ENCODE peak calls at places on chromosomes 16 and 17, in five cellular contexts. D is HepG2, U is A549, V is endothelial cell of umbilical vein, P is K562. O is an unnamed sample.

GRCh38 chr17:47872019-47872650 is 21.2 kb upstream of the SP6 start:
- DNase-seq in D (no peak), U (no peak), V (no peak), P (no peak), O (no peak)

GRCh38 chr16:89549007-89549700 is 11.3 kb upstream of the RPL13 start:
- DNase-seq in D (no peak), U (no peak), V (no peak), P (no peak), O (no peak)

GRCh38 chr16:85715169-85716015 is 26.6 kb upstream of the GINS2 start:
- DNase-seq in D (no peak), U (no peak), V (peak), P (no peak), O (no peak)

GRCh38 chr16:20868890-20869289 is 31.3 kb downstream of the DCUN1D3 start:
- DNase-seq in D (peak), U (peak), V (peak), P (no peak), O (no peak)

GRCh38 chr17:48611681-48612455 is 1.1 kb upstream of the HOXB7 start:
- DNase-seq in D (no peak), U (peak), V (peak), P (no peak), O (no peak)

GRCh38 chr16:67514382-67514828 is 14.2 kb upstream of the RIPOR1 start:
- DNase-seq in D (peak), U (peak), V (peak), P (peak), O (peak)

GRCh38 chr17:50831430-50832064 is 3.8 kb upstream of the WFIKKN2 start:
- DNase-seq in D (no peak), U (no peak), V (no peak), P (peak), O (no peak)

GRCh38 chr17:72531729-72532128 is 410.9 kb downstream of the SOX9 start:
- DNase-seq in D (no peak), U (no peak), V (no peak), P (no peak), O (no peak)

GRCh38 chr16:88067530-88068411 is 116.5 kb downstream of the BANP start:
- DNase-seq in D (no peak), U (no peak), V (no peak), P (no peak), O (no peak)

GRCh38 chr16:1494711-1495110 is 1.6 kb downstream of the TELO2 start:
- DNase-seq in D (no peak), U (no peak), V (no peak), P (no peak), O (no peak)

GRCh38 chr17:7213895-7214299 is 5.7 kb downstream of the DLG4 start:
- DNase-seq in D (peak), U (peak), V (peak), P (peak), O (peak)

GRCh38 chr17:7561589-7562207 is at the start of gene SENP3:
- DNase-seq in D (peak), U (peak), V (peak), P (peak), O (peak)

GRCh38 chr17:76266244-76266938 is 1.2 kb downstream of the UBALD2 start:
- DNase-seq in D (peak), U (no peak), V (peak), P (no peak), O (peak)

GRCh38 chr17:81858967-81859905 is 1.1 kb downstream of the P4HB start:
- DNase-seq in D (no peak), U (no peak), V (no peak), P (no peak), O (peak)

GRCh38 chr17:76492989-76493501 is 8.2 kb downstream of the RHBDF2 start:
- DNase-seq in D (no peak), U (no peak), V (peak), P (no peak), O (peak)

GRCh38 chr17:74730491-74731346 is 6.3 kb upstream of the RAB37 start:
- DNase-seq in D (no peak), U (no peak), V (no peak), P (no peak), O (no peak)

GRCh38 chr17:7352910-7353635 is 1.1 kb downstream of the KCTD11 start:
- DNase-seq in D (no peak), U (no peak), V (no peak), P (no peak), O (no peak)

GRCh38 chr17:40416671-40417070 is 1.0 kb downstream of the TOP2A start:
- DNase-seq in D (no peak), U (no peak), V (no peak), P (no peak), O (no peak)

GRCh38 chr16:14003119-14003570 is 68.0 kb upstream of the MRTFB start:
- DNase-seq in D (no peak), U (no peak), V (peak), P (peak), O (peak)

GRCh38 chr17:68738044-68738443 is 136.9 kb upstream of the FAM20A start:
- DNase-seq in D (no peak), U (no peak), V (no peak), P (no peak), O (no peak)

DNA sequence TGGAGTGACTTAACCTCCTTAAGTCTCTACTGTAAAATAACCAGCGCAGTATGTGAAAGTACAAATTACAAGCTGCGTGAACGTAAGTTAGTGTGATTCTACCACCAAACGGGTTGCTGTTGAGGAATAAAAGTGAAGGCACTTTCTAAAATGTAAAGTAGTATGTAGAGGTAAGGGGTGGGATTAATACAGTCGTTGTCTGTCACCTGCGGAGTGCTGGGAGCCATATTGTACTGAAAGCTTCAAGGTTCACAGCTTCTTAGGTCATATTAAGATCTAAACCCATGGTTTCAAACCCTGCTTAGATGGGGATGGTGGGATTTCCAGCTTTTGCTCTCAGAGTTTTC is 1.4 kb downstream of the RSPRY1 start:
- DNase-seq in D (peak), U (no peak), V (no peak), P (no peak), O (no peak)
- TF ChIP-seq POLR2A in D (no peak), U (no peak), V (no peak), P (no peak), O (no peak)

DNA sequence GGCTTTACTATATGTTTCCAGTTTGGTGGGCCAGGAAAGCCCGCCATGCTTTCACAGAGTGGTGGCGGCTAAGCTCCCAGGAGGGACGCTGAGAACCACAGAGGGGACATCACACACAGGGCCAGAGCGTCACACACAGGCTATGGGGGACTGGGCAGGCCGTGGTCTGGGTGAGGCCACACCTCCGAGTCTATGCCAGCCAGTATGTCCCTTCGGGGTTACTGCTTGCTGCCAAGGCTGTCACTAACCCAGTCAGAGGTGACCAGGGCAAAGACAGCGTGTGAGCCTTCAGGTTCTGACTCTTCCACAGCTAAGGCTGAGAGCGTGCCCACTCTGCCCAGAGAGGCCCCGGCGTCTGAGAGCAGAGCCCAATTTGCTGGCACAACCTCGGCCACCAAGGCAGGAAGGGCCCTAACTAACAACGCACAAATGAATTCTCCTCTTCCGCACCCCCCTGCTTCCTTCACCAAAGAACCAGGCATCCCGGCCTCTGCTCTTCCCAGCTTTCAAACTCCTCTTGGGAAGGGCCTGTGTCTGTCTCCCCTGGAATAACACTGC is 2.9 kb downstream of the PLD6 start:
- DNase-seq in D (no peak), U (no peak), V (no peak), P (no peak), O (no peak)
- TF ChIP-seq MYC in D (no peak), U (no peak), V (no peak), P (no peak), O (no peak)

GRCh38 chr17:42399948-42400843 is 12.0 kb upstream of the STAT3 start:
- DNase-seq in D (no peak), U (no peak), V (no peak), P (no peak), O (no peak)
- TF ChIP-seq POLR2A in D (no peak), U (no peak), V (peak), P (no peak), O (no peak)

GRCh38 chr17:64622931-64623654 is 39.0 kb downstream of the SMURF2 start:
- DNase-seq in D (peak), U (peak), V (peak), P (no peak), O (no peak)

GRCh38 chr17:64628641-64629040 is 33.5 kb downstream of the SMURF2 start:
- DNase-seq in D (no peak), U (no peak), V (no peak), P (no peak), O (no peak)

GRCh38 chr17:64626827-64627226 is 35.3 kb downstream of the SMURF2 start:
- DNase-seq in D (no peak), U (no peak), V (no peak), P (no peak), O (no peak)

GRCh38 chr17:64627797-64628196 is 34.3 kb downstream of the SMURF2 start:
- DNase-seq in D (peak), U (no peak), V (no peak), P (no peak), O (no peak)

GRCh38 chr17:64625541-64625940 is 36.6 kb downstream of the SMURF2 start:
- DNase-seq in D (no peak), U (no peak), V (no peak), P (no peak), O (no peak)
- TF ChIP-seq MYC in D (no peak), U (no peak), V (no peak), P (no peak), O (no peak)

GRCh38 chr17:4073983-4074830 is 68.6 kb downstream of the ZZEF1 start:
- DNase-seq in D (no peak), U (no peak), V (no peak), P (no peak), O (peak)
- TF ChIP-seq POLR2A in D (no peak), U (no peak), V (no peak), P (no peak), O (no peak)

GRCh38 chr16:80372341-80372740 is 168.5 kb upstream of the DYNLRB2 start:
- DNase-seq in D (no peak), U (no peak), V (no peak), P (no peak), O (no peak)
- TF ChIP-seq MYC in D (no peak), U (no peak), V (no peak), P (no peak), O (no peak)

GRCh38 chr17:59964455-59965328 is at the start of gene RNFT1:
- DNase-seq in D (peak), U (peak), V (peak), P (peak), O (peak)
- TF ChIP-seq POLR2A in D (peak), U (peak), V (peak), P (peak), O (peak)

GRCh38 chr17:32656851-32657250 is 170.1 kb downstream of the CDK5R1 start:
- DNase-seq in D (no peak), U (no peak), V (no peak), P (no peak), O (no peak)

GRCh38 chr17:32658470-32659418 is 172.0 kb downstream of the CDK5R1 start:
- DNase-seq in D (no peak), U (no peak), V (no peak), P (no peak), O (no peak)

GRCh38 chr17:32648450-32648849 is 161.7 kb downstream of the CDK5R1 start:
- DNase-seq in D (no peak), U (no peak), V (no peak), P (no peak), O (no peak)

GRCh38 chr17:32659419-32659842 is 172.6 kb downstream of the CDK5R1 start:
- DNase-seq in D (peak), U (peak), V (peak), P (peak), O (peak)

GRCh38 chr17:32654351-32654750 is 167.6 kb downstream of the CDK5R1 start:
- DNase-seq in D (no peak), U (no peak), V (no peak), P (no peak), O (no peak)
- TF ChIP-seq MYC in D (no peak), U (no peak), V (no peak), P (no peak), O (no peak)

O was measured in NB4.